ENCODE peak calls at places on chromosomes 3 and 15, in five cellular contexts. O is PC-9; K is activated CD4-positive, CD25-positive, alpha-beta regulatory T cell treated with anti-CD3 and anti-CD28 coated beads, Interleukin-2, amount 50 U/mL, for 72 hours; P is kidney; E is HT1080. T is an unnamed sample.

GRCh38 chr3:37668431-37668830 is 193.2 kb upstream of the CTDSPL start:
- DNase-seq in O (no peak), K (no peak), P (no peak), E (no peak), T (no peak)

GRCh38 chr15:99976811-99977271 is 243.6 kb upstream of the LYSMD4 start:
- DNase-seq in O (no peak), K (no peak), P (peak), E (no peak), T (peak)

GRCh38 chr3:107954845-107955244 is 136.0 kb downstream of the CD47 start:
- DNase-seq in O (no peak), K (no peak), P (no peak), E (no peak), T (no peak)

GRCh38 chr3:195877136-195877715 is 31.1 kb downstream of the TNK2 start:
- DNase-seq in O (peak), K (no peak), P (no peak), E (no peak), T (no peak)

GRCh38 chr15:78389356-78389755 is 48.7 kb upstream of the IREB2 start:
- DNase-seq in O (no peak), K (no peak), P (no peak), E (no peak), T (no peak)

GRCh38 chr3:42300778-42301177 is 34.8 kb upstream of the CCK start:
- DNase-seq in O (no peak), K (no peak), P (no peak), E (no peak), T (no peak)

GRCh38 chr3:35664460-35664919 is 25.2 kb downstream of the ARPP21 start:
- DNase-seq in O (no peak), K (no peak), P (peak), E (peak), T (peak)

GRCh38 chr15:68877626-68878025 is 52.7 kb upstream of the SPESP1 start:
- DNase-seq in O (no peak), K (no peak), P (no peak), E (no peak), T (no peak)

GRCh38 chr15:70023064-70023768 is 74.5 kb downstream of the TLE3 start:
- DNase-seq in O (peak), K (no peak), P (no peak), E (peak), T (peak)

GRCh38 chr15:60673918-60674558 is 195.1 kb upstream of the ICE2 start:
- DNase-seq in O (peak), K (no peak), P (no peak), E (peak), T (peak)

GRCh38 chr3:93843981-93844380 is 129.7 kb downstream of the PROS1 start:
- DNase-seq in O (peak), K (no peak), P (no peak), E (peak), T (peak)

GRCh38 chr15:83053151-83053550 is 13.9 kb downstream of the BTBD1 start:
- DNase-seq in O (peak), K (no peak), P (no peak), E (peak), T (peak)

GRCh38 chr15:90402230-90402629 is 14.2 kb downstream of the IQGAP1 start:
- DNase-seq in O (peak), K (no peak), P (no peak), E (peak), T (peak)

T was measured in choroid plexus epithelial cell.